ENCODE peak calls at places on chromosome X, in seven cellular contexts. L, U, H, J, D, V and M are unnamed samples.

GRCh38 chrX:103688949-103689348 is 2.5 kb upstream of the MORF4L2 start:
- DNase-seq in V (peak; percentile 24), U (no peak), H (no peak), D (peak; percentile 28), L (no peak), J (peak; percentile 15), M (peak; percentile 8)

GRCh38 chrX:15816886-15817285 is 26.6 kb downstream of the ZRSR2 start:
- DNase-seq in J (peak; percentile 28), U (no peak), L (no peak), H (no peak), D (peak; percentile 85), V (no peak), M (peak; percentile 68)

GRCh38 chrX:10620121-10620699 is at the start of gene MID1:
- DNase-seq in L (peak; percentile 13), H (peak; percentile 74), D (no peak), J (peak; percentile 5), V (peak; percentile 12), U (no peak), M (peak; percentile 25)

GRCh38 chrX:39205467-39205866 is 404.2 kb downstream of the MID1IP1 start:
- DNase-seq in V (no peak), D (no peak), J (no peak), L (no peak), U (no peak), H (no peak), M (no peak)

GRCh38 chrX:24646745-24647182 is 383 bp downstream of the PCYT1B start:
- DNase-seq in V (no peak), H (no peak), U (no peak), L (no peak), D (no peak), J (no peak), M (peak; percentile 44)

GRCh38 chrX:65871671-65872311 is 168.1 kb downstream of the VSIG4 start:
- DNase-seq in D (no peak), J (peak; percentile 69), H (no peak), V (peak; percentile 18), L (no peak), U (no peak), M (peak; percentile 17)

GRCh38 chrX:71573591-71573990 is 4.6 kb upstream of the GCNA start:
- DNase-seq in J (no peak), H (no peak), D (no peak), V (no peak), L (no peak), U (no peak), M (no peak)

GRCh38 chrX:151753313-151754041 is 18.9 kb downstream of the CNGA2 start:
- DNase-seq in V (peak; percentile 44), H (peak; percentile 20), D (peak; percentile 3), L (no peak), U (no peak), J (peak; percentile 20), M (peak; percentile 28)

GRCh38 chrX:120332394-120332793 is 21.1 kb upstream of the TMEM255A start:
- DNase-seq in U (no peak), V (no peak), L (no peak), J (no peak), H (no peak), D (no peak), M (no peak)

GRCh38 chrX:14504960-14505538 is 24.3 kb upstream of the GLRA2 start:
- DNase-seq in J (no peak), D (no peak), L (no peak), U (no peak), V (no peak), H (no peak), M (no peak)

GRCh38 chrX:48683411-48683982 is at the start of gene WAS:
- DNase-seq in L (no peak), V (peak; percentile 73), U (peak; percentile 19), J (peak; percentile 81), H (no peak), D (peak; percentile 82), M (no peak)

GRCh38 chrX:103817502-103817901 is 14.6 kb downstream of the RAB9B start:
- DNase-seq in U (no peak), H (no peak), L (no peak), D (peak; percentile 51), J (peak; percentile 51), V (peak; percentile 14), M (peak; percentile 56)

GRCh38 chrX:72247206-72247944 is 8.5 kb upstream of the ERCC6L start:
- DNase-seq in D (no peak), L (no peak), V (no peak), J (no peak), H (no peak), U (no peak), M (no peak)

GRCh38 chrX:40021647-40022046 is 76.1 kb downstream of the BCOR start:
- DNase-seq in H (no peak), D (no peak), V (no peak), U (no peak), J (no peak), L (no peak), M (no peak)

GRCh38 chrX:74445099-74445498 is 23.8 kb downstream of the SLC16A2 start:
- DNase-seq in D (no peak), U (no peak), J (no peak), H (no peak), V (no peak), L (no peak), M (no peak)

GRCh38 chrX:55452825-55453124 is 848 bp downstream of the MAGEH1 start:
- DNase-seq in U (no peak), J (peak; percentile 1), V (no peak), H (no peak), L (no peak), D (no peak), M (no peak)

GRCh38 chrX:109487640-109488039 is 5.8 kb upstream of the GUCY2F start:
- DNase-seq in L (no peak), J (peak; percentile 0), V (no peak), D (no peak), U (no peak), H (no peak), M (no peak)

GRCh38 chrX:24054182-24055042 is at the start of gene EIF2S3:
- DNase-seq in V (peak; percentile 89), D (peak; percentile 97), U (peak; percentile 65), L (peak; percentile 47), J (peak; percentile 96), H (peak; percentile 87), M (peak; percentile 82)

GRCh38 chrX:24475480-24475879 is 10.4 kb downstream of the PDK3 start:
- DNase-seq in D (no peak), L (no peak), V (no peak), J (no peak), H (no peak), U (no peak), M (no peak)

GRCh38 chrX:51814066-51814465 is 70.8 kb downstream of the GSPT2 start:
- DNase-seq in H (no peak), J (no peak), V (no peak), U (no peak), L (no peak), D (no peak), M (no peak)

GRCh38 chrX:78105944-78106650 is 2.0 kb downstream of the PGK1 start:
- DNase-seq in V (no peak), D (peak; percentile 40), H (no peak), U (no peak), J (peak; percentile 26), L (no peak), M (no peak)

GRCh38 chrX:99394450-99394849 is 1015.6 kb downstream of the PCDH19 start:
- DNase-seq in H (no peak), L (no peak), U (no peak), J (no peak), V (no peak), D (no peak), M (no peak)

GRCh38 chrX:22135994-22136684 is 104.0 kb downstream of the PHEX start:
- DNase-seq in L (no peak), V (peak; percentile 25), U (no peak), H (peak; percentile 63), J (peak; percentile 43), D (peak; percentile 24), M (peak; percentile 58)

GRCh38 chrX:105876658-105877057 is 54.3 kb downstream of the NRK start:
- DNase-seq in D (peak; percentile 3), L (no peak), J (peak; percentile 17), U (no peak), H (no peak), V (no peak), M (no peak)

GRCh38 chrX:23066588-23067281 is 67.0 kb downstream of the DDX53 start:
- DNase-seq in U (no peak), H (no peak), D (no peak), L (no peak), V (peak; percentile 19), J (no peak), M (no peak)

GRCh38 chrX:41482153-41482850 is 35.2 kb downstream of the NYX start:
- DNase-seq in U (no peak), D (no peak), J (no peak), H (no peak), L (no peak), V (no peak), M (no peak)

GRCh38 chrX:121135488-121136207 is 88.2 kb downstream of the GLUD2 start:
- DNase-seq in J (no peak), V (no peak), D (no peak), L (no peak), H (no peak), U (no peak), M (no peak)

GRCh38 chrX:150063673-150064072 is 125.4 kb upstream of the EOLA2 start:
- DNase-seq in H (no peak), L (no peak), U (no peak), D (no peak), V (no peak), J (no peak), M (no peak)

GRCh38 chrX:9758239-9758638 is 7.4 kb downstream of the GPR143 start:
- DNase-seq in L (no peak), U (no peak), J (no peak), H (no peak), V (no peak), D (no peak), M (no peak)

GRCh38 chrX:50622751-50623150 is 152.1 kb upstream of the DGKK start:
- DNase-seq in H (no peak), J (peak; percentile 37), L (no peak), U (no peak), D (peak; percentile 49), V (no peak), M (no peak)

GRCh38 chrX:112270991-112271390 is 188.4 kb upstream of the TRPC5 start:
- DNase-seq in U (no peak), H (no peak), D (no peak), J (no peak), V (no peak), L (no peak), M (no peak)

GRCh38 chrX:43949669-43950068 is 23.5 kb downstream of the NDP start:
- DNase-seq in U (no peak), J (peak; percentile 19), D (peak; percentile 12), L (no peak), H (no peak), V (no peak), M (no peak)

GRCh38 chrX:12080265-12080664 is 58.0 kb upstream of the FRMPD4 start:
- DNase-seq in V (peak; percentile 10), D (peak; percentile 1), U (no peak), H (peak; percentile 13), J (peak; percentile 25), L (no peak), M (no peak)

GRCh38 chrX:1164322-1165288 is 47.8 kb downstream of the CRLF2 start:
- DNase-seq in D (no peak), V (peak; percentile 33), J (peak; percentile 57), U (no peak), H (no peak), L (no peak), M (no peak)

GRCh38 chrX:115023139-115023538 is 5.7 kb upstream of the IL13RA2 start:
- DNase-seq in V (no peak), J (no peak), L (no peak), H (peak; percentile 81), D (no peak), U (no peak), M (no peak)

GRCh38 chrX:69066021-69066757 is 99.1 kb downstream of the PJA1 start:
- DNase-seq in V (no peak), J (no peak), H (no peak), U (no peak), D (no peak), L (no peak), M (no peak)

GRCh38 chrX:23901805-23902204 is 5.9 kb downstream of the APOO start:
- DNase-seq in H (peak; percentile 64), U (no peak), J (peak; percentile 77), L (peak; percentile 19), D (peak; percentile 62), V (peak; percentile 52), M (peak; percentile 51)